ENCODE peak calls at places on chromosomes 6 and 20, in five cellular contexts. M, Y, K, C and F are unnamed samples.

GRCh38 chr6:148177589-148178233 is 164.9 kb upstream of the SASH1 start:
- DNase-seq in M (no peak), Y (peak), K (no peak), C (peak), F (peak)

GRCh38 chr20:47427746-47428145 is 71.2 kb upstream of the ZMYND8 start:
- DNase-seq in M (no peak), Y (no peak), K (no peak), C (no peak), F (no peak)

GRCh38 chr20:58342104-58342945 is 32.8 kb downstream of the RAB22A start:
- DNase-seq in M (no peak), Y (no peak), K (no peak), C (no peak), F (no peak)

GRCh38 chr20:10604865-10605440 is 68.8 kb downstream of the JAG1 start:
- DNase-seq in M (no peak), Y (no peak), K (no peak), C (no peak), F (no peak)

GRCh38 chr6:161889324-161889723 is 615.5 kb upstream of the AGPAT4 start:
- DNase-seq in M (no peak), Y (no peak), K (no peak), C (no peak), F (no peak)

GRCh38 chr6:89596056-89596455 is 42.5 kb downstream of the LYRM2 start:
- DNase-seq in M (no peak), Y (no peak), K (no peak), C (no peak), F (no peak)

GRCh38 chr6:130520235-130520634 is 154.4 kb downstream of the TMEM200A start:
- DNase-seq in M (no peak), Y (no peak), K (no peak), C (no peak), F (no peak)

GRCh38 chr6:88972504-88973423 is 9.3 kb upstream of the RNGTT start:
- DNase-seq in M (no peak), Y (no peak), K (no peak), C (no peak), F (no peak)

GRCh38 chr6:67646550-67646949 is 988.5 kb upstream of the ADGRB3 start:
- DNase-seq in M (no peak), Y (no peak), K (no peak), C (no peak), F (no peak)

GRCh38 chr6:121780325-121781313 is 345.2 kb downstream of the GJA1 start:
- DNase-seq in M (no peak), Y (no peak), K (no peak), C (no peak), F (no peak)

GRCh38 chr6:67630146-67630545 is 1004.9 kb upstream of the ADGRB3 start:
- DNase-seq in M (no peak), Y (peak), K (no peak), C (no peak), F (no peak)

GRCh38 chr6:155424201-155424600 is 31.4 kb downstream of the NOX3 start:
- DNase-seq in M (no peak), Y (no peak), K (no peak), C (no peak), F (no peak)

GRCh38 chr6:150492507-150492906 is 107.2 kb upstream of the PLEKHG1 start:
- DNase-seq in M (no peak), Y (peak), K (no peak), C (no peak), F (peak)

GRCh38 chr20:59008715-59009336 is 1.8 kb upstream of the CTSZ start:
- DNase-seq in M (no peak), Y (no peak), K (no peak), C (no peak), F (no peak)

GRCh38 chr6:166751051-166751595 is 124.1 kb upstream of the RPS6KA2 start:
- DNase-seq in M (no peak), Y (peak), K (no peak), C (no peak), F (peak)

GRCh38 chr6:157822221-157823000 is 635 bp upstream of the SNX9 start:
- DNase-seq in M (peak), Y (peak), K (no peak), C (peak), F (peak)

GRCh38 chr6:167116109-167116837 is 6.6 kb upstream of the CCR6 start:
- DNase-seq in M (no peak), Y (no peak), K (no peak), C (no peak), F (no peak)

GRCh38 chr20:20606881-20607280 is 105.6 kb downstream of the RALGAPA2 start:
- DNase-seq in M (no peak), Y (no peak), K (no peak), C (no peak), F (no peak)

GRCh38 chr6:122789862-122790739 is 1.0 kb downstream of the SMPDL3A start:
- DNase-seq in M (no peak), Y (peak), K (no peak), C (no peak), F (no peak)

GRCh38 chr6:166490671-166491500 is 95.6 kb downstream of the RAMACL start:
- DNase-seq in M (no peak), Y (no peak), K (no peak), C (no peak), F (no peak)

GRCh38 chr6:41226752-41227151 is 1.4 kb upstream of the TREML4 start:
- DNase-seq in M (no peak), Y (no peak), K (no peak), C (no peak), F (no peak)

GRCh38 chr6:106973018-106973840 is 1.3 kb downstream of the CD24 start:
- DNase-seq in M (no peak), Y (no peak), K (peak), C (no peak), F (no peak)

GRCh38 chr20:13279171-13279570 is 58.1 kb downstream of the ISM1 start:
- DNase-seq in M (no peak), Y (no peak), K (no peak), C (no peak), F (no peak)

GRCh38 chr6:727796-728195 is 34.9 kb upstream of the EXOC2 start:
- DNase-seq in M (no peak), Y (no peak), K (no peak), C (no peak), F (no peak)

GRCh38 chr6:42407379-42407778 is 44.3 kb downstream of the TRERF1 start:
- DNase-seq in M (no peak), Y (peak), K (no peak), C (no peak), F (peak)

GRCh38 chr20:45090481-45090880 is 10.4 kb downstream of the KCNS1 start:
- DNase-seq in M (no peak), Y (no peak), K (no peak), C (no peak), F (no peak)

GRCh38 chr6:87483929-87484328 is 11.2 kb downstream of the SLC35A1 start:
- DNase-seq in M (no peak), Y (peak), K (no peak), C (no peak), F (peak)

GRCh38 chr6:160376445-160376844 is 28.3 kb downstream of the SLC22A3 start:
- DNase-seq in M (no peak), Y (no peak), K (no peak), C (no peak), F (no peak)

GRCh38 chr20:25038103-25038410 is 19.9 kb downstream of the ACSS1 start:
- DNase-seq in M (no peak), Y (no peak), K (no peak), C (no peak), F (no peak)

GRCh38 chr6:36659271-36659670 is 19.2 kb upstream of the CDKN1A start:
- DNase-seq in M (no peak), Y (no peak), K (no peak), C (no peak), F (no peak)

GRCh38 chr6:125123468-125124249 is 29.9 kb upstream of the TPD52L1 start:
- DNase-seq in M (no peak), Y (no peak), K (no peak), C (no peak), F (no peak)

GRCh38 chr6:134328792-134329191 is 10.9 kb upstream of the SGK1 start:
- DNase-seq in M (no peak), Y (no peak), K (no peak), C (no peak), F (no peak)

GRCh38 chr6:98836025-98836961 is 1.9 kb downstream of the POU3F2 start:
- DNase-seq in M (no peak), Y (peak), K (no peak), C (no peak), F (no peak)

GRCh38 chr6:159234102-159234553 is 64.9 kb downstream of the FNDC1 start:
- DNase-seq in M (no peak), Y (no peak), K (no peak), C (no peak), F (no peak)